ENCODE peak calls at places on chromosomes 13 and 19, in five cellular contexts. One of them, this sample, is unnamed. For H3K36me3, the result is how much of the 10 kb centered on the place peaks cover.

GRCh38 chr13:75393839-75394238 is 88.1 kb downstream of the TBC1D4 start:
- DNase-seq in spleen: no peak
- DNase-seq in fibroblast of lung: peak
- DNase-seq in PC-9: no peak
- DNase-seq in endodermal cell: no peak
- DNase-seq in this sample: no peak

GRCh38 chr19:32910094-32910493 is 40.5 kb upstream of the SLC7A9 start:
- DNase-seq in fibroblast of lung: no peak
- DNase-seq in endodermal cell: no peak
- DNase-seq in spleen: no peak
- DNase-seq in PC-9: no peak
- DNase-seq in this sample: no peak

GRCh38 chr13:19634129-19634740 is 776 bp downstream of the MPHOSPH8 start:
- DNase-seq in endodermal cell: peak
- DNase-seq in fibroblast of lung: peak
- DNase-seq in spleen: no peak
- DNase-seq in PC-9: peak
- DNase-seq in this sample: no peak

GRCh38 chr13:75445717-75446529 is 36.0 kb downstream of the TBC1D4 start:
- DNase-seq in spleen: no peak
- DNase-seq in endodermal cell: no peak
- DNase-seq in fibroblast of lung: peak
- DNase-seq in PC-9: no peak
- DNase-seq in this sample: no peak

GRCh38 chr19:1247747-1248453 is 483 bp upstream of the MIDN start:
- DNase-seq in PC-9: peak
- DNase-seq in endodermal cell: peak
- DNase-seq in fibroblast of lung: peak
- DNase-seq in spleen: peak
- DNase-seq in this sample: peak

GRCh38 chr13:44237276-44237767 is 136.3 kb upstream of the SERP2 start:
- DNase-seq in fibroblast of lung: peak
- DNase-seq in PC-9: peak
- DNase-seq in endodermal cell: no peak
- DNase-seq in spleen: no peak
- DNase-seq in this sample: no peak

GRCh38 chr19:46068345-46069258 is 27.8 kb upstream of the IGFL4 start:
- DNase-seq in fibroblast of lung: peak
- DNase-seq in endodermal cell: no peak
- DNase-seq in spleen: no peak
- DNase-seq in PC-9: peak
- DNase-seq in this sample: no peak

GRCh38 chr13:45306966-45307365 is 34.0 kb downstream of the TPT1 start:
- DNase-seq in fibroblast of lung: no peak
- DNase-seq in spleen: no peak
- DNase-seq in endodermal cell: no peak
- DNase-seq in PC-9: no peak
- DNase-seq in this sample: no peak

GRCh38 chr19:57010541-57010940 is 109.2 kb upstream of the USP29 start:
- DNase-seq in spleen: peak
- DNase-seq in PC-9: no peak
- DNase-seq in endodermal cell: no peak
- DNase-seq in fibroblast of lung: no peak
- DNase-seq in this sample: no peak

GRCh38 chr19:29773141-29773540 is 38.6 kb upstream of the CCNE1 start:
- DNase-seq in fibroblast of lung: no peak
- DNase-seq in spleen: no peak
- DNase-seq in PC-9: no peak
- DNase-seq in endodermal cell: no peak
- DNase-seq in this sample: no peak

GRCh38 chr13:27334774-27335490 is 64.3 kb downstream of the RASL11A start:
- DNase-seq in spleen: no peak
- DNase-seq in PC-9: no peak
- DNase-seq in endodermal cell: no peak
- DNase-seq in fibroblast of lung: peak
- DNase-seq in this sample: peak

GRCh38 chr13:48038763-48039162 is 1.2 kb downstream of the NUDT15 start:
- DNase-seq in spleen: no peak
- DNase-seq in endodermal cell: peak
- DNase-seq in fibroblast of lung: no peak
- DNase-seq in PC-9: no peak
- DNase-seq in this sample: no peak

GRCh38 chr19:11017275-11018035 is 56.6 kb downstream of the SMARCA4 start:
- DNase-seq in fibroblast of lung: no peak
- DNase-seq in PC-9: peak
- DNase-seq in spleen: no peak
- DNase-seq in endodermal cell: no peak
- DNase-seq in this sample: no peak

GRCh38 chr13:107376393-107377085 is 808.6 kb upstream of the ARGLU1 start:
- DNase-seq in PC-9: no peak
- DNase-seq in endodermal cell: no peak
- DNase-seq in fibroblast of lung: no peak
- DNase-seq in spleen: no peak
- DNase-seq in this sample: no peak

GRCh38 chr13:107375701-107376350 is 807.9 kb upstream of the ARGLU1 start:
- DNase-seq in spleen: no peak
- DNase-seq in PC-9: no peak
- DNase-seq in fibroblast of lung: no peak
- DNase-seq in endodermal cell: no peak
- DNase-seq in this sample: no peak

GRCh38 chr13:107374038-107374437 is 806.1 kb upstream of the ARGLU1 start:
- DNase-seq in spleen: no peak
- DNase-seq in fibroblast of lung: no peak
- DNase-seq in PC-9: no peak
- DNase-seq in endodermal cell: no peak
- DNase-seq in this sample: no peak

GRCh38 chr13:107379398-107380155 is 811.6 kb upstream of the ARGLU1 start:
- DNase-seq in spleen: no peak
- DNase-seq in PC-9: no peak
- DNase-seq in fibroblast of lung: no peak
- DNase-seq in endodermal cell: no peak
- DNase-seq in this sample: no peak
- TF ChIP-seq CTCF in spleen: no peak
- TF ChIP-seq CTCF in PC-9: no peak
- TF ChIP-seq CTCF in fibroblast of lung: no peak
- TF ChIP-seq CTCF in endodermal cell: no peak
- TF ChIP-seq CTCF in this sample: no peak

GRCh38 chr19:17562097-17562496 is 6.6 kb downstream of the COLGALT1 start:
- DNase-seq in fibroblast of lung: no peak
- DNase-seq in endodermal cell: no peak
- DNase-seq in spleen: peak
- DNase-seq in PC-9: no peak
- DNase-seq in this sample: no peak
- H3K36me3 ChIP-seq in fibroblast of lung: under half
- H3K36me3 ChIP-seq in endodermal cell: under half
- H3K36me3 ChIP-seq in spleen: half or more
- H3K36me3 ChIP-seq in PC-9: under half
- H3K36me3 ChIP-seq in this sample: half or more

GRCh38 chr13:36817996-36818395 is 1.0 kb upstream of the RFXAP start:
- DNase-seq in fibroblast of lung: no peak
- DNase-seq in spleen: no peak
- DNase-seq in PC-9: no peak
- DNase-seq in endodermal cell: no peak
- DNase-seq in this sample: no peak
- TF ChIP-seq CTCF in fibroblast of lung: no peak
- TF ChIP-seq CTCF in spleen: no peak
- TF ChIP-seq CTCF in PC-9: no peak
- TF ChIP-seq CTCF in endodermal cell: peak
- TF ChIP-seq CTCF in this sample: no peak

DNA sequence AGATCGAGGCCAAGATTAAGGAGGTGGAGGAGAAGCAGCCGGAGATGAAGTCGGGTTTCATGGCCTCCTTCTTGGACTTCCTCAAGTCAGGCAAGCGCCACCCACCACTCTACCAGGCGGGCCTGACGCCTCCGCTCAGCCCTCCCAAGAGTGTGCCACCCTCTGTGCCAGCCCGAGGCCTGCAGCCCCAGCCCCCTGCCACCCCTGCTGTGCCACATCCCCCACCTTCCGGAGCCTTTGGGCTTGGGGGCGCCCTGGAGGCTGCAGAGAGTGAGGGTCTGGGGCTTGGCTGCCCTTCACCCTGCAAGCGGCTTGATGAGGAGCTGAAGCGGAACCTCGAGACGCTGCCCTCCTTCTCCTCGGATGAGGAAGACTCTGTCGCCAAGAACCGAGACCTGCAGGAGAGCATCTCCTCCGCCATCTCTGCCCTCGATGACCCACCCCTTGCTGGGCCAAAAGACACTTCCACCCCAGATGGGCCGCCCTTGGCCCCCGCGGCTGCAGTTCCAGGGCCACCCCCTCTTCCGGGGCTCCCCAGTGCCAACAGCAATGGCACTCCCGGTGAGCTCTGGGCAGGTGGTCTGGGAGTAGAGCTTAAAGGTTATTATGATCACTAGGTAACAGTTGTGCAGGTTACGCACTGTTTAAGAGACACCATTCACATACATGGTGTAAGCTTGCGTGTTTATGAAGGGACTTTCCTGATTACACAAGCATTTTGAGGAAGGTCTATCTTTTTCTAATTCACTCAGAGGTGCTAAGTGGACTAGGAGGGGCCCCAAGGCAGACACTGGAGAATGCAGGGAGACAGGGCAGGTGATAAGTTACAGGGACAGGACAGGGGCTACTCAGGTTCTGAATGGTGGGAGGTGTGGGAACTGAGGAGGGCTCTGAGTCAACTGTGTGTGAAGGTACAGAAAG is 8.7 kb downstream of the PRR12 start:
- DNase-seq in PC-9: no peak
- DNase-seq in spleen: no peak
- DNase-seq in endodermal cell: no peak
- DNase-seq in fibroblast of lung: no peak
- DNase-seq in this sample: no peak
- H3K36me3 ChIP-seq in PC-9: under half
- H3K36me3 ChIP-seq in spleen: half or more
- H3K36me3 ChIP-seq in endodermal cell: half or more
- H3K36me3 ChIP-seq in fibroblast of lung: under half
- H3K36me3 ChIP-seq in this sample: half or more

This sample was measured in WERI-Rb-1.